ENCODE peak calls at places on chromosome 3, in six cellular contexts. M, V, O, N, A and R are unnamed samples.

GRCh38 chr3:177013681-177014280 is 183.5 kb downstream of the TBL1XR1 start:
- DNase-seq in M (no peak), V (no peak), O (no peak), N (no peak), A (no peak), R (no peak)

GRCh38 chr3:195045481-195045880 is 225.5 kb downstream of the XXYLT1 start:
- DNase-seq in M (no peak), V (no peak), O (no peak), N (no peak), A (no peak), R (no peak)

GRCh38 chr3:129161860-129162271 is 1.0 kb upstream of the ISY1 start:
- DNase-seq in M (peak), V (peak), O (peak), N (no peak), A (no peak), R (no peak)

GRCh38 chr3:6447166-6447801 is 413.6 kb upstream of the GRM7 start:
- DNase-seq in M (no peak), V (no peak), O (no peak), N (no peak), A (no peak), R (no peak)

GRCh38 chr3:74348421-74348820 is 266.0 kb downstream of the CNTN3 start:
- DNase-seq in M (no peak), V (no peak), O (no peak), N (no peak), A (no peak), R (no peak)

GRCh38 chr3:11367116-11367781 is 95.1 kb downstream of the ATG7 start:
- DNase-seq in M (no peak), V (peak), O (peak), N (no peak), A (peak), R (peak)

GRCh38 chr3:157107644-157108133 is 52.3 kb downstream of the CCNL1 start:
- DNase-seq in M (no peak), V (no peak), O (no peak), N (no peak), A (no peak), R (no peak)

GRCh38 chr3:42120866-42121265 is 29.7 kb downstream of the TRAK1 start:
- DNase-seq in M (no peak), V (peak), O (peak), N (no peak), A (no peak), R (no peak)

GRCh38 chr3:25007974-25008658 is 419.9 kb upstream of the RARB start:
- DNase-seq in M (no peak), V (peak), O (peak), N (no peak), A (no peak), R (peak)

GRCh38 chr3:109927161-109927560 is 589.8 kb upstream of the DPPA4 start:
- DNase-seq in M (no peak), V (peak), O (peak), N (no peak), A (no peak), R (peak)

GRCh38 chr3:42056840-42057239 is 34.3 kb upstream of the TRAK1 start:
- DNase-seq in M (peak), V (no peak), O (no peak), N (no peak), A (no peak), R (no peak)

GRCh38 chr3:58497074-58497473 is 5.2 kb downstream of the KCTD6 start:
- DNase-seq in M (peak), V (peak), O (peak), N (no peak), A (no peak), R (peak)

GRCh38 chr3:13660042-13660874 is 111.3 kb downstream of the FBLN2 start:
- DNase-seq in M (no peak), V (no peak), O (no peak), N (no peak), A (no peak), R (no peak)

GRCh38 chr3:13657660-13658435 is 108.9 kb downstream of the FBLN2 start:
- DNase-seq in M (peak), V (no peak), O (peak), N (peak), A (peak), R (peak)

GRCh38 chr3:13659221-13659969 is 110.5 kb downstream of the FBLN2 start:
- DNase-seq in M (no peak), V (no peak), O (no peak), N (no peak), A (no peak), R (no peak)

GRCh38 chr3:13656584-13657301 is 107.8 kb downstream of the FBLN2 start:
- DNase-seq in M (no peak), V (no peak), O (no peak), N (no peak), A (no peak), R (no peak)

DNA sequence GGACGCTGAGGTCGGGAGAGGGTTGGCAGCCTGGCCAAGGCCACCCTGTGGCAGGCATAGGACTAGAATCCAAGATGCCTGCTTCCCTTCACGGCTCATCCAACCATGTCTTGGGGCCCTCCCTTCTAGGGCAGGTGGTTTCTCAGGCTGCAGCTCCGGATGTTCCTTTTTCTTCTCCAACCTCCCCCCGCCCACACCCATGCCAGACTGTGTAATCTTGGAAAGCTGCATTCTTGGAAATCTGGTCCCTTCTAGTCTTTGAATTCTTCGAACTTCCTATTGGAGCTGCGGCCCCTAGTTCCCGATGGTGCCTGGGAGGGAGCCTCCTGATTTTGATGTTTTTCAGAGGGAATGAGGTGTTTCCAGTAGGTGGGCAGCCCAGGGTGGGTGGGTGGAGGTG is 109.8 kb downstream of the FBLN2 start:
- DNase-seq in M (no peak), V (no peak), O (no peak), N (no peak), A (no peak), R (no peak)
- H3K4me3 ChIP-seq in M (no peak), V (no peak), O (no peak), N (no peak), A (no peak), R (no peak)

GRCh38 chr3:8438507-8439079 is 63.0 kb upstream of the LMCD1 start:
- DNase-seq in M (no peak), V (no peak), O (peak), N (no peak), A (no peak), R (no peak)

GRCh38 chr3:8442993-8443670 is 58.5 kb upstream of the LMCD1 start:
- DNase-seq in M (no peak), V (peak), O (no peak), N (no peak), A (no peak), R (no peak)

GRCh38 chr3:8444883-8445282 is 56.7 kb upstream of the LMCD1 start:
- DNase-seq in M (no peak), V (no peak), O (no peak), N (no peak), A (no peak), R (no peak)

GRCh38 chr3:8443829-8444791 is 57.5 kb upstream of the LMCD1 start:
- DNase-seq in M (no peak), V (peak), O (peak), N (peak), A (peak), R (peak)

DNA sequence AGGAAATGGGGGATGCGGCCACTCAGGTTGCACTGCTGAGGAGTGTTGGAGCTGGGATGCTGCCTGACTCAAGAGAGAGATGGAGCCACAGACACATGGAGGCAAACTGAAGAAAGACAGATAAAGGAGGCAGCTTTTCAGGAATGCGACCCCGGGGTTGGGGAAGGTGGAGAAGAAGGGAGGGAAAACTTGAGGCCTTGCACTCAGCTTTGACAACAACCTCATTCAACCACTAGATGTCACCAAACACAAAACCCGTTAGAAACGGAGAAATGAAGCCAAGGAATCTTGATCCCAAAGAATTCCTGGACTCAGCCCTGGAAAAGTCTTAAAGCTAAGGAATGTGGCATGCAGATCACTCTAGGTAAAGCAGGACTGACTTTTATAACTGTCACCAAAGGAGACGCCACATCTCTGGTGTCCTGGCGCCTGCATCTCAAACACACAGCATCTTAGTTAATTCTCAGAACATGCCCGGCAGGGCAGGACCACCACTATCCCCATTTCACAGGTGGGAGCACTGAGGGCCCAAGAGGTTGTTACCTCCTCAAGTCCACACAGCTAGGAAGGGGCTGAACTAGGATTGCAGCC is 59.6 kb upstream of the LMCD1 start:
- DNase-seq in M (peak), V (peak), O (peak), N (no peak), A (no peak), R (peak)
- H3K4me3 ChIP-seq in M (no peak), V (no peak), O (no peak), N (no peak), A (no peak), R (no peak)

DNA sequence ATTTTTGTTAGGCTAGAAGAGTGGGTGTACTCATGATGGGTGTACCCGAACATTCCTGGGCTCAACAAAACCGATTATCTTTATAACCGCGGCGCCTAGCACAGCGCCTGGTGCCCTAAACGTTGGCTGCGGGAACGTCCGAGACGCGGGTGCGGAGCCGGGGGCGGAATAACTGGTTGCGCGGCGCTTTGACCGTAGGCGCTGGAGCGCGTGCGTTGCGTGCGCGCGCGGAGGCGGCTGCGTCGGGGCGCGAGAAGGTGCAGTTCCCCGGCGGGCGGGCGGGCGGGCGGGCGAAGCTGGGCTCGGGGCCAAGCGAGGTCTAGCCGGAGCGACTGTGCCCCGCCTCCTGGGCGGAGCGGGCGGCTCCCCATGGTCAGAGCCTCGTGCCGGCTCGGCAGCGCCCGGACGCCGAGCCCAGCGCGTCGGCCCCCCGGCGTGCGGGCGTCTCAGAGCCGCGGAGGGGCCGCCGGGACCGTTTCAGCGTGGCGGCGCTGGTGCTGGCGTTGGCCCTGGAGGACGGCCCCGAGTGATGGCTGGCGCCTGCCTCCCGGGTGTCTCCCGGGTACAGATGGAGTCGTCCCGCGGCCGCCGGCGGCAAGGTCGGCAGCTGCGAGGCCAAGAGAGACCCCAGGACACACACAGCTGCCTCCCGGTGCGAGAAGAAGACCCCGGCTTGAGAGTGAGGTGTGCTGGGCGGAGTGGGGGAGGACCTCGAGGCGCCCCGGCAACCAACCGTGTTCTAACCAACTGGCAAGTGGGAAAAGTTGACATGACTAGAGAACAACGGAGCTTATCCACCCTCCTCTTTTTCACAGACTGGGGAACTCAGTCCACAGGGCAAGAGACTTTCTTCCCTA is at the start of gene PLAAT1:
- DNase-seq in M (no peak), V (peak), O (peak), N (peak), A (peak), R (peak)
- H3K4me3 ChIP-seq in M (no peak), V (peak), O (peak), N (peak), A (peak), R (peak)

GRCh38 chr3:14810795-14811661 is 7.7 kb upstream of the FGD5 start:
- DNase-seq in M (no peak), V (no peak), O (no peak), N (no peak), A (no peak), R (no peak)

GRCh38 chr3:14808502-14809266 is 10.1 kb upstream of the FGD5 start:
- DNase-seq in M (no peak), V (no peak), O (no peak), N (no peak), A (no peak), R (no peak)

GRCh38 chr3:14812196-14812785 is 6.5 kb upstream of the FGD5 start:
- DNase-seq in M (no peak), V (no peak), O (no peak), N (no peak), A (no peak), R (no peak)

GRCh38 chr3:14811733-14812132 is 7.0 kb upstream of the FGD5 start:
- DNase-seq in M (no peak), V (no peak), O (no peak), N (no peak), A (no peak), R (no peak)

DNA sequence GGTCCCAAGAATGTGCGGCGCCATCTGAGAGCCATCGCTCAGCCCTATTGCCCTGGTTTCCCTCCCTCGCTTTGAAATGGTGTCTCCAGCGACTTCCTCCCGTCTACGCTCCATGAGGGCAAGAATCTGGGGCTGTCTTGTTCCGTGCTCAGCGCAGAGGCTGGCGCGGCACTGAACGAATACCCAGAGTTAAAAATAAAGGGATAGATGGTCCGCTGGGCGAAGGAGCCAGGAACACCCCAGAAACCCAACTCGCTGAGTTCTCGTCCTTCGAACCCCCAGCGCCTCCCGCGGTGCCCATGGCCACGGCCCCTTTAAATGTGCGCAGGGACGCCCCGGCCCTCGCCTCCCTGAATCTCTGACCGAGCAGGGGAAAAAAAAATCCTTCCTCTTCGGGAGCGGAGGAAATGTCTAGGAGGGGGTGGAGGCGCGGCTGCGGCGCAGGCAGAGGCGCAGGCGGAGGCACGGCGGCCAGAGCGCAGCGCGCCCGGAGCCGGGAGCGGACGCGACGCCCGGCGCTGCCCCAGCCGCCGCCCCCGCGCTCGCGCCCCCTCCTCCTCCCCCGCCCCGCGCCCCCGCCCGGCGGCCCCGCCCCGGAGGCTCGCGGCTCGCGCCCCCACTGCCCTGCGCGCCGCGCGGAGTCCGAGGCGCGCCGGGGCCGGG is 8.6 kb upstream of the FGD5 start:
- DNase-seq in M (no peak), V (peak), O (peak), N (no peak), A (peak), R (no peak)
- H3K4me3 ChIP-seq in M (no peak), V (no peak), O (no peak), N (no peak), A (peak), R (no peak)

GRCh38 chr3:66450389-66451022 is 50.3 kb downstream of the LRIG1 start:
- DNase-seq in M (no peak), V (peak), O (peak), N (no peak), A (peak), R (peak)
- H3K4me3 ChIP-seq in M (peak), V (no peak), O (peak), N (peak), A (peak), R (peak)

DNA sequence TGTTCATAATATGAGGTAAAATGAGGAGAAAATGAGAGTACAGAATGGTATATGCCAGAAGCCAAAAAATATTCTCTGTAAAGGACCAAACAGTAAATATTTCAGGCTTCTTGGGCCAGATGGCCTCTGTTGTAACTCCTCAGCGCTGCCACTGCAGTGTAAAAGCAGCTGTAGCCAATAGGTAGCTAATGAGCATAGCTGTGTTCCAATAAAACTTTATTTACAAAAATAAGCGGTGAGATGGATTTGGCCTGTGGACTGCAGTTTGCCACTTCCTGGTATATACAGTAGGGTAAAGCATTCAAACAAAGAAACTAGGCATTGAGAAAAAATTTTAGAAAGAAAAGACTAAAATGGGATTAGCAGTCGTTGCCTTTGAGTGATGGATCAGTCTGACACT is 51.5 kb downstream of the BFSP2 start:
- DNase-seq in M (peak), V (no peak), O (no peak), N (no peak), A (no peak), R (no peak)
- H3K4me3 ChIP-seq in M (no peak), V (no peak), O (no peak), N (no peak), A (no peak), R (no peak)

DNA sequence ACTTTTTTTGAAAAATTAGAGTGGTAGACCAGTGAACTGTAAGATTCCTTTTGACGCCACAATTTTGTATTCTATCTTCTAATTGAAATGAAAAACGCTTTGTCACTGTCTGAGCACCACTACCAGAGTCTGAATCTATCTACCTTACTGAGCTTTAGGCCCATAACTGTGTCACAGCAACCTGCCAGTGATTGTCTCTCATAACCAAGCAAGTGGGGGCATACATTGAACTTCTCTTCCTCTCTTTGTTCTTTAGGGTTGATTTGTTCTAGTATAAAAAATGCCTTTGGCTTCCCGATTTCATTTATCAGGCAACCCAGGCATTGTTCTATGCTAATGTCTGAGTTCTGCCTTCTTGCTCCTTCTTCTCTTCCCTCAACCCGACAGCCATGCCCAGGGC is 142.6 kb downstream of the BBX start:
- DNase-seq in M (no peak), V (no peak), O (no peak), N (no peak), A (no peak), R (no peak)
- H3K4me3 ChIP-seq in M (no peak), V (no peak), O (no peak), N (no peak), A (no peak), R (no peak)

DNA sequence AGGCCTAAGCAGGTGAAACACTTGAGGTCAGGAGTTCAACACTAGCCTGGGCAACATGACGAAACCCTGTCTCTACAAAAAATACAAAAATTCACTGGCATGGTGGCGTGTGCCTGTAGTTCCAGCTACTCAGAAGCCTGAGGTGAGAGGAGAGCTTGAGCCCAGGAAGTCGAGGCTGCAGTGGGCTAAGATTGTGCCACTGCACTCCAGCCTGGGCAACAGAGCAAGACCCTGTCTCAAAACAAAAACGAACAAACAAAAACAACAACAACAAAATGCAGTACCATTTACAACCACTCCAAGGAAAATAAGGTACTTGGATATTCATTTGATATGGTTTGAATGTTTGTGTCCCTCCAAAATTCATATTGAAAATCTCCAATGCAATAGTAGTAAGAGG is 15.6 kb upstream of the TRANK1 start:
- DNase-seq in M (no peak), V (no peak), O (no peak), N (no peak), A (no peak), R (no peak)
- H3K4me3 ChIP-seq in M (no peak), V (no peak), O (no peak), N (no peak), A (no peak), R (no peak)

GRCh38 chr3:124582196-124582595 is 148.1 kb upstream of the UMPS start:
- DNase-seq in M (no peak), V (no peak), O (no peak), N (no peak), A (no peak), R (no peak)

GRCh38 chr3:124586126-124587052 is 143.9 kb upstream of the UMPS start:
- DNase-seq in M (no peak), V (no peak), O (no peak), N (no peak), A (no peak), R (no peak)

GRCh38 chr3:124582621-124583437 is 147.4 kb upstream of the UMPS start:
- DNase-seq in M (no peak), V (peak), O (no peak), N (no peak), A (no peak), R (no peak)

GRCh38 chr3:124584552-124585391 is 145.5 kb upstream of the UMPS start:
- DNase-seq in M (no peak), V (peak), O (peak), N (peak), A (peak), R (peak)

GRCh38 chr3:124584245-124584551 is 146.1 kb upstream of the UMPS start:
- DNase-seq in M (no peak), V (no peak), O (no peak), N (no peak), A (no peak), R (no peak)
- H3K4me3 ChIP-seq in M (no peak), V (no peak), O (no peak), N (peak), A (peak), R (no peak)

GRCh38 chr3:56754753-56755365 is 46.9 kb downstream of the ARHGEF3 start:
- DNase-seq in M (no peak), V (no peak), O (no peak), N (no peak), A (no peak), R (no peak)
- H3K4me3 ChIP-seq in M (peak), V (no peak), O (no peak), N (no peak), A (peak), R (no peak)